ENCODE peak calls at places on chromosomes 7 and 10, in five cellular contexts. K is cardiac muscle cell; G is adrenal gland; V is CD8-positive, alpha-beta T cell; R is fibroblast of lung. Q is an unnamed sample.

GRCh38 chr7:26648429-26649015 is 215.9 kb downstream of the SKAP2 start:
- DNase-seq in R (peak; percentile 74), G (no peak), V (no peak), K (peak; percentile 14), Q (no peak)

GRCh38 chr7:29610031-29610490 is 46.4 kb downstream of the PRR15 start:
- DNase-seq in R (no peak), V (no peak), K (peak; percentile 22), G (no peak), Q (no peak)

GRCh38 chr7:29239638-29240037 is 45.1 kb downstream of the CHN2 start:
- DNase-seq in K (no peak), G (no peak), R (no peak), V (no peak), Q (no peak)

GRCh38 chr7:70695804-70696104 is 436.2 kb upstream of the GALNT17 start:
- DNase-seq in V (no peak), K (no peak), G (no peak), R (peak; percentile 16), Q (no peak)

GRCh38 chr7:100887186-100887954 is 2.1 kb downstream of the UFSP1 start:
- DNase-seq in G (no peak), K (no peak), R (no peak), V (peak; percentile 70), Q (no peak)

GRCh38 chr7:155574556-155574955 is 28.2 kb upstream of the CNPY1 start:
- DNase-seq in K (no peak), V (no peak), G (no peak), R (no peak), Q (no peak)

GRCh38 chr7:32155712-32156111 is 85.5 kb upstream of the PDE1C start:
- DNase-seq in G (no peak), V (no peak), R (peak; percentile 25), K (no peak), Q (no peak)

GRCh38 chr7:137846588-137847417 is at the start of gene DGKI:
- DNase-seq in K (peak; percentile 20), G (peak; percentile 17), R (peak; percentile 33), V (no peak), Q (no peak)

GRCh38 chr10:86400705-86401587 is 34.4 kb upstream of the GRID1 start:
- DNase-seq in K (peak; percentile 42), V (peak; percentile 60), R (peak; percentile 39), G (peak; percentile 78), Q (peak; percentile 15)

GRCh38 chr10:86401588-86402282 is 35.1 kb upstream of the GRID1 start:
- DNase-seq in G (peak; percentile 34), V (no peak), K (peak; percentile 23), R (no peak), Q (no peak)

GRCh38 chr10:86399879-86400704 is 33.5 kb upstream of the GRID1 start:
- DNase-seq in K (peak; percentile 98), G (peak; percentile 97), V (peak; percentile 94), R (peak; percentile 93), Q (peak; percentile 94)

GRCh38 chr10:86397120-86397519 is 30.5 kb upstream of the GRID1 start:
- DNase-seq in R (no peak), V (no peak), G (no peak), K (no peak), Q (no peak)

GRCh38 chr10:86399514-86399878 is 32.9 kb upstream of the GRID1 start:
- DNase-seq in V (no peak), K (no peak), R (no peak), G (no peak), Q (no peak)
- H3K4me3 ChIP-seq in V (no peak overlapping the region), K (no peak overlapping the region), R (no peak overlapping the region), G (no peak overlapping the region), Q (peak overlapping the region; percentile 52)

GRCh38 chr7:158299607-158300006 is 288.0 kb downstream of the PTPRN2 start:
- DNase-seq in V (no peak), R (no peak), K (no peak), G (no peak), Q (no peak)

GRCh38 chr7:158300427-158300826 is 287.2 kb downstream of the PTPRN2 start:
- DNase-seq in V (no peak), K (no peak), R (no peak), G (no peak), Q (no peak)

GRCh38 chr7:158295966-158296797 is 291.4 kb downstream of the PTPRN2 start:
- DNase-seq in V (no peak), R (no peak), G (no peak), K (no peak), Q (peak; percentile 20)

GRCh38 chr7:158292948-158293347 is 294.7 kb downstream of the PTPRN2 start:
- DNase-seq in K (no peak), G (no peak), R (no peak), V (peak; percentile 2), Q (no peak)

GRCh38 chr7:158296798-158297104 is 290.9 kb downstream of the PTPRN2 start:
- DNase-seq in R (no peak), V (no peak), K (no peak), G (no peak), Q (no peak)
- H3K27ac ChIP-seq in R (no peak overlapping the region), V (no peak overlapping the region), K (no peak overlapping the region), G (no peak overlapping the region), Q (no peak overlapping the region)

GRCh38 chr10:73955719-73956118 is 42.2 kb upstream of the VCL start:
- DNase-seq in K (no peak), R (no peak), G (no peak), V (no peak), Q (no peak)
- H3K4me1 ChIP-seq in K (peaks cover 15% of the 10 kb centered on the region), R (peaks cover 9% of the 10 kb centered on the region), G (peaks cover 13% of the 10 kb centered on the region), V (peaks cover 27% of the 10 kb centered on the region), Q (peaks cover 27% of the 10 kb centered on the region)

GRCh38 chr7:1555046-1555812 is 776 bp downstream of the TMEM184A start:
- DNase-seq in R (peak; percentile 85), K (peak; percentile 83), G (no peak), V (no peak), Q (peak; percentile 97)
- H3K4me3 ChIP-seq in R (no peak overlapping the region), K (no peak overlapping the region), G (no peak overlapping the region), V (no peak overlapping the region), Q (peak overlapping the region; percentile 28)

GRCh38 chr7:91228327-91228726 is 35.9 kb upstream of the FZD1 start:
- DNase-seq in R (peak; percentile 46), V (no peak), G (no peak), K (no peak), Q (peak; percentile 58)
- H3K27ac ChIP-seq in R (no peak overlapping the region), V (no peak overlapping the region), G (no peak overlapping the region), K (no peak overlapping the region), Q (peak overlapping the region; percentile 24)

GRCh38 chr7:106279425-106280182 is 5.2 kb downstream of the NAMPT start:
- DNase-seq in V (no peak), R (no peak), K (no peak), G (no peak), Q (no peak)
- H3K4me1 ChIP-seq in V (peaks cover 15% of the 10 kb centered on the region), R (peaks cover 2% of the 10 kb centered on the region), K (peaks cover 15% of the 10 kb centered on the region), G (peaks cover 56% of the 10 kb centered on the region), Q (no peaks in the 10 kb centered on the region)

Q was measured in SJSA1.